ENCODE peak calls at places on chromosomes 13 and 19, in six cellular contexts. Y, U, D, J, S and Z are unnamed samples.

GRCh38 chr13:38849316-38849715 is 141.3 kb downstream of the STOML3 start:
- DNase-seq in Y (no peak), U (no peak), D (no peak), J (no peak), S (no peak), Z (no peak)

GRCh38 chr13:28575200-28575599 is 80.3 kb upstream of the FLT1 start:
- DNase-seq in Y (peak; percentile 26), U (peak; percentile 52), D (no peak), J (no peak), S (no peak), Z (no peak)

GRCh38 chr19:35040826-35041547 is 534 bp upstream of the HPN start:
- DNase-seq in Y (no peak), U (peak; percentile 84), D (no peak), J (no peak), S (peak; percentile 96), Z (no peak)

GRCh38 chr13:86002921-86003488 is 203.8 kb upstream of the SLITRK6 start:
- DNase-seq in Y (no peak), U (no peak), D (no peak), J (no peak), S (no peak), Z (no peak)

GRCh38 chr19:34838753-34839431 is 65.9 kb upstream of the ZNF599 start:
- DNase-seq in Y (no peak), U (no peak), D (peak; percentile 56), J (no peak), S (peak; percentile 24), Z (no peak)

GRCh38 chr13:99681695-99682094 is 180.4 kb downstream of the TM9SF2 start:
- DNase-seq in Y (no peak), U (no peak), D (no peak), J (no peak), S (no peak), Z (no peak)

GRCh38 chr13:70893832-70894231 is 785.6 kb upstream of the KLHL1 start:
- DNase-seq in Y (peak; percentile 7), U (no peak), D (no peak), J (peak; percentile 21), S (no peak), Z (no peak)

GRCh38 chr13:51832471-51833152 is 12.4 kb downstream of the TMEM272 start:
- DNase-seq in Y (no peak), U (no peak), D (no peak), J (peak; percentile 42), S (no peak), Z (peak; percentile 39)

GRCh38 chr13:93144031-93144430 is 82.6 kb upstream of the GPC6 start:
- DNase-seq in Y (no peak), U (no peak), D (no peak), J (no peak), S (no peak), Z (no peak)

GRCh38 chr19:56404705-56405056 is 549 bp downstream of the ZNF583 start:
- DNase-seq in Y (no peak), U (peak; percentile 22), D (no peak), J (no peak), S (no peak), Z (no peak)

GRCh38 chr19:57719901-57720519 is 7.4 kb downstream of the ZNF671 start:
- DNase-seq in Y (no peak), U (no peak), D (no peak), J (no peak), S (no peak), Z (no peak)

GRCh38 chr19:7605490-7606222 is 10.0 kb downstream of the CAMSAP3 start:
- DNase-seq in Y (peak; percentile 9), U (peak; percentile 94), D (peak; percentile 65), J (peak; percentile 43), S (peak; percentile 57), Z (peak; percentile 78)

GRCh38 chr19:47228168-47228936 is 2.6 kb downstream of the BBC3 start:
- DNase-seq in Y (no peak), U (peak; percentile 26), D (no peak), J (no peak), S (peak; percentile 69), Z (peak; percentile 66)

GRCh38 chr13:113557013-113557412 is 27.5 kb upstream of the TFDP1 start:
- DNase-seq in Y (no peak), U (no peak), D (no peak), J (no peak), S (no peak), Z (no peak)

GRCh38 chr19:21922276-21922675 is 86.3 kb upstream of the ZNF43 start:
- DNase-seq in Y (no peak), U (no peak), D (no peak), J (no peak), S (no peak), Z (no peak)
- TF ChIP-seq GABPA in Y (no peak), U (no peak), D (no peak), J (no peak), S (no peak), Z (no peak)

GRCh38 chr19:52028780-52029123 is 573 bp upstream of the ZNF614 start:
- DNase-seq in Y (no peak), U (no peak), D (no peak), J (no peak), S (no peak), Z (peak; percentile 58)
- TF ChIP-seq GABPA in Y (no peak), U (no peak), D (no peak), J (no peak), S (no peak), Z (no peak)

GRCh38 chr19:49200238-49200862 is 42.8 kb downstream of the TRPM4 start:
- DNase-seq in Y (no peak), U (peak; percentile 97), D (no peak), J (no peak), S (no peak), Z (peak; percentile 77)
- TF ChIP-seq GABPA in Y (no peak), U (no peak), D (no peak), J (no peak), S (no peak), Z (no peak)

DNA sequence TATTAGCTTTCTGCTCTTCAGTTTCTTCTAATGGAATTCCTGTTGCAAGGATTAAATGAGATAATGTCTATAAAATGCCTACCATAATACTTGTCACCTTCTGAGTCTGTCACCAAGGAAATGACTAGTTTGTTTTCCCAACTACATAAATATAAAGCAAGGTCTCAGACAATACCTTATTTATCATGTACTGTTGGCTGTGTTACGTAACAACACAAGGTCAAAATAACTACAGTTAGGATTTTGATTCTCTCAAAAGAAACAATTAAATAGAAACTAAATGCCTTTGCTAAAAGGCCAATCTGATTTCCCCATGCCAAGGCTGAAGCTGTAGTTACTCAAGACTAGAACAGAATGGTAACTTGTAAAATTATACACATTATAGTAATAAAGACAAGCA is 134.5 kb downstream of the PCDH9 start:
- DNase-seq in Y (no peak), U (no peak), D (no peak), J (no peak), S (no peak), Z (no peak)
- TF ChIP-seq GABPA in Y (no peak), U (no peak), D (no peak), J (no peak), S (no peak), Z (no peak)